ENCODE peak calls at places on chromosomes 16 and 17, in ten cellular contexts. One of them, this sample, is unnamed.
A peak's percentile ranks its signal among the peaks of the same experiment; 100 is the strongest.

GRCh38 chr16:69012906-69013305 is 92.5 kb upstream of the HAS3 start:
- DNase-seq in T-cell: no peak
- DNase-seq in brain microvascular endothelial cell: no peak
- DNase-seq in T-helper 2 cell: no peak
- DNase-seq in NCI-H526: no peak
- DNase-seq in effector memory CD8-positive, alpha-beta T cell: no peak
- DNase-seq in aorta: no peak
- DNase-seq in adipocyte: no peak
- DNase-seq in lower lobe of right lung: no peak
- DNase-seq in GM04504: no peak
- DNase-seq in this sample: no peak

GRCh38 chr16:65875362-65876199 is 490.9 kb upstream of the CDH5 start:
- DNase-seq in adipocyte: no peak
- DNase-seq in NCI-H526: no peak
- DNase-seq in aorta: no peak
- DNase-seq in T-cell: no peak
- DNase-seq in effector memory CD8-positive, alpha-beta T cell: no peak
- DNase-seq in GM04504: no peak
- DNase-seq in T-helper 2 cell: no peak
- DNase-seq in brain microvascular endothelial cell: no peak
- DNase-seq in lower lobe of right lung: no peak
- DNase-seq in this sample: no peak

GRCh38 chr17:444879-445454 is 92.4 kb upstream of the RPH3AL start:
- DNase-seq in T-cell: no peak
- DNase-seq in adipocyte: no peak
- DNase-seq in GM04504: no peak
- DNase-seq in brain microvascular endothelial cell: no peak
- DNase-seq in aorta: no peak
- DNase-seq in effector memory CD8-positive, alpha-beta T cell: no peak
- DNase-seq in lower lobe of right lung: no peak
- DNase-seq in NCI-H526: no peak
- DNase-seq in T-helper 2 cell: no peak
- DNase-seq in this sample: no peak

GRCh38 chr17:31597646-31598387 is 206.3 kb downstream of the RAB11FIP4 start:
- DNase-seq in brain microvascular endothelial cell: no peak
- DNase-seq in GM04504: no peak
- DNase-seq in T-cell: no peak
- DNase-seq in effector memory CD8-positive, alpha-beta T cell: no peak
- DNase-seq in lower lobe of right lung: no peak
- DNase-seq in T-helper 2 cell: no peak
- DNase-seq in adipocyte: no peak
- DNase-seq in aorta: no peak
- DNase-seq in NCI-H526: no peak
- DNase-seq in this sample: no peak

GRCh38 chr16:57675752-57676623 is 7.9 kb downstream of the ADGRG3 start:
- DNase-seq in adipocyte: no peak
- DNase-seq in effector memory CD8-positive, alpha-beta T cell: no peak
- DNase-seq in T-helper 2 cell: no peak
- DNase-seq in aorta: no peak
- DNase-seq in T-cell: no peak
- DNase-seq in NCI-H526: no peak
- DNase-seq in brain microvascular endothelial cell: no peak
- DNase-seq in GM04504: no peak
- DNase-seq in lower lobe of right lung: no peak
- DNase-seq in this sample: no peak

GRCh38 chr17:751269-752001 is 629 bp downstream of the GEMIN4 start:
- DNase-seq in GM04504: no peak
- DNase-seq in NCI-H526: no peak
- DNase-seq in adipocyte: peak; percentile 73
- DNase-seq in T-helper 2 cell: no peak
- DNase-seq in aorta: peak; percentile 59
- DNase-seq in effector memory CD8-positive, alpha-beta T cell: peak; percentile 49
- DNase-seq in brain microvascular endothelial cell: peak; percentile 19
- DNase-seq in T-cell: peak; percentile 62
- DNase-seq in lower lobe of right lung: peak; percentile 62
- DNase-seq in this sample: no peak

GRCh38 chr16:86387461-86388440 is 122.6 kb upstream of the FOXF1 start:
- DNase-seq in aorta: no peak
- DNase-seq in NCI-H526: no peak
- DNase-seq in GM04504: peak; percentile 88
- DNase-seq in effector memory CD8-positive, alpha-beta T cell: no peak
- DNase-seq in adipocyte: peak; percentile 76
- DNase-seq in T-cell: no peak
- DNase-seq in brain microvascular endothelial cell: peak; percentile 98
- DNase-seq in T-helper 2 cell: no peak
- DNase-seq in lower lobe of right lung: no peak
- DNase-seq in this sample: peak; percentile 49

GRCh38 chr16:75702247-75702646 is 986 bp upstream of the DUXB start:
- DNase-seq in effector memory CD8-positive, alpha-beta T cell: no peak
- DNase-seq in NCI-H526: no peak
- DNase-seq in adipocyte: peak; percentile 3
- DNase-seq in GM04504: no peak
- DNase-seq in T-cell: no peak
- DNase-seq in T-helper 2 cell: no peak
- DNase-seq in brain microvascular endothelial cell: no peak
- DNase-seq in aorta: no peak
- DNase-seq in lower lobe of right lung: no peak
- DNase-seq in this sample: no peak

GRCh38 chr17:1627219-1627986 is 1.2 kb downstream of the SLC43A2 start:
- DNase-seq in T-helper 2 cell: no peak
- DNase-seq in T-cell: no peak
- DNase-seq in NCI-H526: no peak
- DNase-seq in effector memory CD8-positive, alpha-beta T cell: no peak
- DNase-seq in adipocyte: no peak
- DNase-seq in brain microvascular endothelial cell: no peak
- DNase-seq in GM04504: no peak
- DNase-seq in aorta: peak; percentile 80
- DNase-seq in lower lobe of right lung: peak; percentile 67
- DNase-seq in this sample: no peak

GRCh38 chr17:73546770-73547345 is 97.4 kb downstream of the SDK2 start:
- DNase-seq in aorta: peak; percentile 74
- DNase-seq in NCI-H526: peak; percentile 47
- DNase-seq in brain microvascular endothelial cell: no peak
- DNase-seq in adipocyte: no peak
- DNase-seq in T-cell: peak; percentile 46
- DNase-seq in effector memory CD8-positive, alpha-beta T cell: no peak
- DNase-seq in T-helper 2 cell: no peak
- DNase-seq in lower lobe of right lung: peak; percentile 88
- DNase-seq in GM04504: peak; percentile 13
- DNase-seq in this sample: no peak

GRCh38 chr17:2860883-2861282 is 64.6 kb downstream of the RAP1GAP2 start:
- DNase-seq in lower lobe of right lung: no peak
- DNase-seq in GM04504: no peak
- DNase-seq in T-cell: no peak
- DNase-seq in NCI-H526: no peak
- DNase-seq in brain microvascular endothelial cell: no peak
- DNase-seq in effector memory CD8-positive, alpha-beta T cell: no peak
- DNase-seq in adipocyte: no peak
- DNase-seq in aorta: no peak
- DNase-seq in T-helper 2 cell: no peak
- DNase-seq in this sample: no peak

GRCh38 chr16:11534262-11534661 is 52.5 kb downstream of the LITAF start:
- DNase-seq in GM04504: no peak
- DNase-seq in brain microvascular endothelial cell: no peak
- DNase-seq in T-helper 2 cell: no peak
- DNase-seq in NCI-H526: no peak
- DNase-seq in lower lobe of right lung: no peak
- DNase-seq in T-cell: no peak
- DNase-seq in adipocyte: peak; percentile 15
- DNase-seq in aorta: no peak
- DNase-seq in effector memory CD8-positive, alpha-beta T cell: no peak
- DNase-seq in this sample: no peak

GRCh38 chr16:56041556-56042140 is 149.6 kb upstream of the GNAO1 start:
- DNase-seq in T-helper 2 cell: peak; percentile 11
- DNase-seq in lower lobe of right lung: no peak
- DNase-seq in adipocyte: peak; percentile 2
- DNase-seq in brain microvascular endothelial cell: no peak
- DNase-seq in NCI-H526: peak; percentile 0
- DNase-seq in effector memory CD8-positive, alpha-beta T cell: peak; percentile 27
- DNase-seq in GM04504: no peak
- DNase-seq in aorta: no peak
- DNase-seq in T-cell: peak; percentile 4
- DNase-seq in this sample: no peak

GRCh38 chr16:8639694-8640093 is 18.2 kb downstream of the METTL22 start:
- DNase-seq in effector memory CD8-positive, alpha-beta T cell: no peak
- DNase-seq in GM04504: no peak
- DNase-seq in aorta: no peak
- DNase-seq in T-cell: no peak
- DNase-seq in T-helper 2 cell: no peak
- DNase-seq in adipocyte: no peak
- DNase-seq in brain microvascular endothelial cell: no peak
- DNase-seq in lower lobe of right lung: no peak
- DNase-seq in NCI-H526: no peak
- DNase-seq in this sample: no peak

GRCh38 chr16:1674751-1675664 is 3.1 kb upstream of the JPT2 start:
- DNase-seq in T-cell: no peak
- DNase-seq in GM04504: peak; percentile 28
- DNase-seq in aorta: no peak
- DNase-seq in brain microvascular endothelial cell: peak; percentile 71
- DNase-seq in NCI-H526: no peak
- DNase-seq in T-helper 2 cell: no peak
- DNase-seq in effector memory CD8-positive, alpha-beta T cell: no peak
- DNase-seq in lower lobe of right lung: no peak
- DNase-seq in adipocyte: peak; percentile 38
- DNase-seq in this sample: peak; percentile 64

This sample was measured in RCC 7860.